ENCODE peak calls at places on chromosomes 16 and 17, in four cellular contexts. S, N, X and R are unnamed samples.

GRCh38 chr17:74089869-74090464 is 113.5 kb upstream of the RPL38 start:
- DNase-seq in S (no peak), N (peak), X (peak), R (peak)

GRCh38 chr16:75555707-75556512 is at the start of gene TMEM231:
- DNase-seq in S (peak), N (peak), X (peak), R (peak)

GRCh38 chr16:53789159-53789558 is 85.2 kb downstream of the FTO start:
- DNase-seq in S (no peak), N (no peak), X (no peak), R (no peak)

GRCh38 chr17:38674013-38674748 is 576 bp downstream of the EPOP start:
- DNase-seq in S (peak), N (no peak), X (peak), R (peak)

GRCh38 chr17:47717261-47717697 is 15.8 kb upstream of the TBX21 start:
- DNase-seq in S (no peak), N (no peak), X (no peak), R (no peak)

GRCh38 chr17:52106070-52106469 is 52.4 kb downstream of the CA10 start:
- DNase-seq in S (no peak), N (no peak), X (no peak), R (no peak)

GRCh38 chr17:59666235-59666634 is 41.0 kb downstream of the PTRH2 start:
- DNase-seq in S (no peak), N (no peak), X (no peak), R (no peak)

GRCh38 chr17:42676424-42677011 is at the start of gene PLEKHH3:
- DNase-seq in S (peak), N (peak), X (peak), R (no peak)

GRCh38 chr17:15261818-15262290 is 3.3 kb downstream of the PMP22 start:
- DNase-seq in S (no peak), N (no peak), X (peak), R (no peak)

GRCh38 chr17:51435171-51435552 is 174.8 kb downstream of the UTP18 start:
- DNase-seq in S (no peak), N (no peak), X (no peak), R (no peak)

GRCh38 chr16:50234771-50235556 is 31.4 kb upstream of the ADCY7 start:
- DNase-seq in S (no peak), N (no peak), X (no peak), R (no peak)

GRCh38 chr16:19382887-19383816 is 34.5 kb upstream of the TMC5 start:
- DNase-seq in S (no peak), N (no peak), X (no peak), R (no peak)

GRCh38 chr17:40073454-40074174 is 10.8 kb downstream of the THRA start:
- DNase-seq in S (no peak), N (no peak), X (no peak), R (no peak)

GRCh38 chr16:54268340-54268739 is 18.2 kb downstream of the IRX3 start:
- DNase-seq in S (peak), N (no peak), X (no peak), R (no peak)

GRCh38 chr17:7997186-7997585 is 5.2 kb upstream of the GUCY2D start:
- DNase-seq in S (peak), N (no peak), X (no peak), R (no peak)

GRCh38 chr16:78896280-78896679 is 704.3 kb downstream of the MAF start:
- DNase-seq in S (no peak), N (no peak), X (no peak), R (no peak)

GRCh38 chr17:67353929-67354557 is 12.3 kb downstream of the PSMD12 start:
- DNase-seq in S (no peak), N (no peak), X (no peak), R (no peak)

GRCh38 chr16:82700541-82701240 is 73.9 kb downstream of the CDH13 start:
- DNase-seq in S (no peak), N (no peak), X (peak), R (no peak)

GRCh38 chr17:16923097-16923903 is 48.6 kb downstream of the TNFRSF13B start:
- DNase-seq in S (peak), N (no peak), X (no peak), R (no peak)

GRCh38 chr17:41773190-41773588 is 13.3 kb downstream of the JUP start:
- DNase-seq in S (no peak), N (no peak), X (no peak), R (no peak)

GRCh38 chr16:86018487-86018886 is 119.5 kb downstream of the IRF8 start:
- DNase-seq in S (peak), N (no peak), X (peak), R (no peak)

GRCh38 chr17:51445934-51446333 is 185.6 kb downstream of the UTP18 start:
- DNase-seq in S (no peak), N (no peak), X (no peak), R (no peak)

GRCh38 chr17:39979865-39980401 is 674 bp upstream of the PSMD3 start:
- DNase-seq in S (no peak), N (no peak), X (peak), R (no peak)

GRCh38 chr17:65533855-65534457 is 27.5 kb downstream of the AXIN2 start:
- DNase-seq in S (peak), N (no peak), X (no peak), R (no peak)

GRCh38 chr17:40062347-40063033 is at the start of gene THRA:
- DNase-seq in S (peak), N (peak), X (peak), R (peak)

GRCh38 chr17:4198995-4199394 is 56.0 kb downstream of the CYB5D2 start:
- DNase-seq in S (peak), N (no peak), X (no peak), R (no peak)

GRCh38 chr17:46809110-46809571 is 9.4 kb downstream of the WNT3 start:
- DNase-seq in S (no peak), N (no peak), X (no peak), R (no peak)

GRCh38 chr17:47266782-47267181 is 13.2 kb downstream of the ITGB3 start:
- DNase-seq in S (no peak), N (no peak), X (no peak), R (no peak)

GRCh38 chr16:49696414-49697101 is 159.4 kb downstream of the ZNF423 start:
- DNase-seq in S (no peak), N (peak), X (no peak), R (no peak)

GRCh38 chr17:59830007-59830630 is 62.6 kb downstream of the TUBD1 start:
- DNase-seq in S (peak), N (no peak), X (no peak), R (no peak)

GRCh38 chr17:17071531-17072360 is 29.5 kb downstream of the MPRIP start:
- DNase-seq in S (peak), N (no peak), X (no peak), R (no peak)

GRCh38 chr17:34314279-34314678 is 5.0 kb upstream of the CCL8 start:
- DNase-seq in S (no peak), N (no peak), X (no peak), R (no peak)

GRCh38 chr17:34319087-34319486 is at the start of gene CCL8:
- DNase-seq in S (no peak), N (no peak), X (no peak), R (no peak)

GRCh38 chr17:34321981-34322380 is 2.7 kb downstream of the CCL8 start:
- DNase-seq in S (no peak), N (no peak), X (no peak), R (no peak)

GRCh38 chr17:34313164-34313563 is 6.1 kb upstream of the CCL8 start:
- DNase-seq in S (no peak), N (no peak), X (no peak), R (no peak)

GRCh38 chr17:34318474-34318873 is 761 bp upstream of the CCL8 start:
- DNase-seq in S (no peak), N (no peak), X (no peak), R (no peak)
- TF ChIP-seq CTCF in S (no peak), N (peak), X (no peak), R (no peak)

DNA sequence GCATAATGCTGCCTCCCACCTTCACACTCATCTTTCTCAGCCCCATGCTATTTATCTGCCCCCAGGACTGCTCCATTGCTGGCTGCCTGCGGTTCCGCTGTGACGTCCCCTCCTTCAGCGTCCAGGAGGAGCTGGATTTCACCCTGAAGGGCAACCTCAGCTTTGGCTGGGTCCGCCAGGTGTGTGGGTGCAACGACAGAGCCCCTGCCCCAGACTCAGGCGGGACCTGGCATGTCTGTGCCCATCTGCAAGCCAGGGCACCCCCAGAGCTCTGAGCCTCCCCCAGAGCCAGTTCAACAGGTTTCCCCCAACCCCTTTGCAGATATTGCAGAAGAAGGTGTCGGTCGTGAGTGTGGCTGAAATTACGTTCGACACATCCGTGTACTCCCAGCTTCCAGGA is 12.9 kb upstream of the ITGAD start:
- DNase-seq in S (no peak), N (no peak), X (no peak), R (no peak)
- TF ChIP-seq CTCF in S (no peak), N (no peak), X (no peak), R (no peak)

DNA sequence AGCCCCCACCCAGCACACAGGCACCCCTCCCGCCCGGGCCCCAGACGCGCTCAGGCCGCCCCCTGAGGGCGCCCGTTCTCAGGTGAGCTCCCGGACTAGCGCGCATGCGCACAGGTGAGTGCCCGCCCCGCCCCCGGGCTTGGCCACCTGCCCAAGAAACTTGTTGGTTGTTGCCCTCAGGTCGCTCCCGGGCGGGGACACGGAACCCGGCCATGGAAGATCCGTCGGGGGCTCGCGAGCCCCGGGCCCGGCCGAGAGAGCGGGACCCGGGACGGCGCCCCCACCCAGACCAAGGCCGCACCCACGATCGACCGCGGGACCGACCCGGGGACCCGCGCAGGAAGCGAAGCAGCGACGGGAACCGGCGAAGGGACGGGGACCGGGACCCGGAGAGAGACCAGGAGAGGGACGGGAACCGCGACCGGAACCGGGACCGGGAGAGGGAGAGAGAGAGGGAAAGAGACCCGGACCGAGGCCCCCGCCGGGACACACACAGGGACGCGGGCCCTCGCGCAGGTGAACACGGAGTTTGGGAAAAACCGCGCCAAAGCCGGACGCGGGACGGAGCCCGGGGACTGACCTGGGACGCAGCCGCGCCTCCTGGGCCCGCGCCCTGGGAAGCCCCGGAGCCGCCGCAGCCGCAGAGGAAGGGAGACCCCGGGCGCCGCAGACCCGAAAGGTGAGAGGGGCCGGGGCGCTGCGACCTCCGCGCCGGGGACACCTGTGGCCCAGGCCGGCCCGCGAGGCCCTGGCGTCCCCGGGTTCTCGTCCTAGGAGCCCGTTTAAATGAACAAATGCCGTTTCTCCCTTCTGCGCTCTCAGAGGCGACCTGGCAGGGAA is at the start of gene MARVELD3:
- DNase-seq in S (peak), N (no peak), X (peak), R (no peak)
- TF ChIP-seq CTCF in S (no peak), N (no peak), X (no peak), R (no peak)

DNA sequence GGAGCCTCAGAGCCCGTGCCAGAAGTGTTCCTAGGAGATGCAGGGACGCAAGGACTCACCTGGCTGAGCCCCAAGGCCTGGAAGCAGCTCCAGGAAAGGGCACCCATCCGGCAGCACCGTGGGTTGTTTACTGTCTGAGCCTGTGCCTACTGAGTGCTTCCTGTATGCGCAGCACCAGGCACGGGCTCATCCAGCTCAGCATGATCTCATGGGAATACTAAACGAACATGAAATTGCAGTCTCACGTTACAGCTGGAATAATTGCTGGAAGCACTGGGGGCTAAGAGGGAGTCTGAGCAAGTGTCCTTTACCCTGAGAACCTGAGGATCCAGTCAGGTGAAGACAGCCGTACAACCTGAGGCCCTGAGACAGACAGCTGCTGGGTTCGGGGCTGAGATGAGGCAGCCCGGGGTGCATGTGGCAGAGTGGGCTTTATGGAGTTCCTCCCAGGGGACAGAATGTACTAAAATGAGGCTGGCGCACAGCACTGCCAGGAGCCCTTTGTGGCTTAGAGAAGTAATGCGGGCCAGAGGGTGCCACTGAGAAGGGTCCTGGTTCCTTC is 5.4 kb downstream of the CTRL start:
- DNase-seq in S (peak), N (no peak), X (no peak), R (no peak)
- TF ChIP-seq CTCF in S (no peak), N (no peak), X (no peak), R (no peak)

GRCh38 chr16:16183562-16183961 is 39.7 kb downstream of the ABCC6 start:
- DNase-seq in S (no peak), N (peak), X (no peak), R (no peak)
- TF ChIP-seq CTCF in S (no peak), N (peak), X (no peak), R (no peak)

GRCh38 chr16:29898786-29899515 is 399 bp downstream of the SEZ6L2 start:
- DNase-seq in S (no peak), N (no peak), X (no peak), R (no peak)

GRCh38 chr16:29900102-29900887 is at the start of gene ASPHD1:
- DNase-seq in S (peak), N (peak), X (peak), R (peak)

GRCh38 chr16:29898135-29898534 is 1.2 kb downstream of the SEZ6L2 start:
- DNase-seq in S (no peak), N (no peak), X (no peak), R (no peak)

GRCh38 chr16:29900888-29901606 is 759 bp downstream of the ASPHD1 start:
- DNase-seq in S (no peak), N (no peak), X (no peak), R (no peak)

DNA sequence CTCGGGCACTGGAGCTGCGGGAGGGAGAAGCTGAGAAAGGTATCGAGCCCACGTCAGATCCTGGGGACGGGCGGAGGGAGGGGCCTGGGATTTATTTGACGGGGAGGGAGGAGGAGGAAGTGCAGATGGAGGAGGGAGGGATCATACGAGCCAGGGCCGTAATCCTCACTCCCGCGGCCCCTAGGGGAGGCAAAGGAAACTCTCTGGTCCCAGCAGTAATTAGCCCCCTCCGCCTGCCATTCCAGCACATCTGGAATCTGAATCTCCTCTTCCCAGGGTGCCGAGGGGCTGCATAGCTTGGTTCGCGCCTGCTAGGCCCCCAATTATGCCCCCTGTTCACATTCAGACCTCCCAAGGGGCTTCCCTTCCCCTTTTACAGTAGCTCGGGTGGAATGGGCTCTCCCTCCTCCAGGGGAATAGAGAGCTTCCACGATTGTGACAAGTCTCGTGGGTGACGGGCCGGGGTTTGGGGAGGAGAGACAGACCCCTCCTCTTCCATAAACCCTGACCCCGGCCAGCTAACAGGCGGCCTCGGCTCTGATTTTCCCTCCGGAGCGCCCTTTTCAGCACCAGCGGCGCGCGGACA is at the start of gene SEZ6L2:
- DNase-seq in S (no peak), N (peak), X (peak), R (no peak)
- TF ChIP-seq CTCF in S (no peak), N (peak), X (no peak), R (no peak)

GRCh38 chr16:11050536-11050935 is 106.2 kb downstream of the CLEC16A start:
- DNase-seq in S (peak), N (no peak), X (no peak), R (no peak)
- TF ChIP-seq CTCF in S (no peak), N (no peak), X (no peak), R (no peak)

DNA sequence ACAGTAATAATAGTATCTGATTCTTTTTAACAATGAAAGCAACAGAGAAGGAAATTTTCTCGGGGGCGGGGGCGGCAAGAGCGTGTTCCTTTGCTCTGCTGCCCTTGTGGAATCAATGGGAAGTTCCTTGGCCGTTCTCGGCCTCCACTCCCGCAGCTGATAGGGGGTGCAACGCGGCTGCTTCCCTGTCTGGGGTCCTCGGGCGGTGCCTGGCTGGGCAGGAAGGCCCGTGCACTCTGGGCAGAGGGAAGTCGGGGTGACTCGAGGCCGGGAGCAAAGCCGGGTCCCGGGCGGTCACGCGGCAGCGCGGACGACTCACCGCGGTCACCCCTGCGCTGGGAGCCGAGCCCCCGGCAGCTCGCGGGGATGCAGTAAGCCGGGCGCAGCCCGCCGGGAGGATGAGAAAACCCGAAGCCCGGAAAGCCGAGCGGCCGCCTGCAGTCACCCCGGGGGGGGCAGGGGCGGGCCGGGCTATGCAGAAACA is 2.5 kb downstream of the TUBB3 start:
- DNase-seq in S (no peak), N (no peak), X (no peak), R (no peak)
- TF ChIP-seq CTCF in S (no peak), N (no peak), X (no peak), R (no peak)